ENCODE peak calls at places on chromosomes 1 and 21, in eight cellular contexts. A is H1, F is transverse colon, P is fibroblast of mammary gland, N is body of pancreas, X is endothelial cell of umbilical vein, O is left lung, V is fibroblast of pulmonary artery. I is an unnamed sample.

GRCh38 chr1:15584489-15585363 is at the start of gene AGMAT:
- DNase-seq in A (peak), F (peak), P (peak), N (peak), X (peak), O (no peak), V (peak), I (peak)

GRCh38 chr21:15549671-15550070 is 180.1 kb upstream of the USP25 start:
- DNase-seq in A (no peak), F (no peak), P (no peak), N (no peak), X (no peak), O (no peak), V (peak), I (peak)

GRCh38 chr1:147478556-147478955 is 62.7 kb upstream of the BCL9 start:
- DNase-seq in A (no peak), F (no peak), P (no peak), N (no peak), X (no peak), O (no peak), V (no peak), I (no peak)

GRCh38 chr1:106524631-106525030 is 531.8 kb upstream of the PRMT6 start:
- DNase-seq in A (no peak), F (no peak), P (no peak), N (no peak), X (no peak), O (no peak), V (no peak), I (no peak)

GRCh38 chr1:165068716-165069115 is 287.8 kb downstream of the LMX1A start:
- DNase-seq in A (no peak), F (no peak), P (peak), N (no peak), X (no peak), O (no peak), V (no peak), I (no peak)

GRCh38 chr1:161182214-161182613 is 4.9 kb upstream of the B4GALT3 start:
- DNase-seq in A (no peak), F (no peak), P (peak), N (no peak), X (no peak), O (peak), V (no peak), I (peak)

GRCh38 chr21:40254540-40255455 is 387.6 kb downstream of the PCP4 start:
- DNase-seq in A (no peak), F (no peak), P (no peak), N (no peak), X (no peak), O (no peak), V (no peak), I (no peak)

GRCh38 chr1:38235705-38236104 is 189.1 kb upstream of the POU3F1 start:
- DNase-seq in A (no peak), F (no peak), P (peak), N (no peak), X (no peak), O (no peak), V (peak), I (peak)

GRCh38 chr1:210027994-210028393 is 90.0 kb downstream of the SYT14 start:
- DNase-seq in A (no peak), F (no peak), P (no peak), N (no peak), X (no peak), O (no peak), V (no peak), I (no peak)

GRCh38 chr1:13935336-13935735 is 235.3 kb downstream of the PRDM2 start:
- DNase-seq in A (no peak), F (no peak), P (no peak), N (no peak), X (no peak), O (no peak), V (no peak), I (no peak)
- TF ChIP-seq CTCF in A (no peak), F (no peak), P (no peak), N (no peak), X (no peak), O (no peak), V (no peak), I (no peak)

DNA sequence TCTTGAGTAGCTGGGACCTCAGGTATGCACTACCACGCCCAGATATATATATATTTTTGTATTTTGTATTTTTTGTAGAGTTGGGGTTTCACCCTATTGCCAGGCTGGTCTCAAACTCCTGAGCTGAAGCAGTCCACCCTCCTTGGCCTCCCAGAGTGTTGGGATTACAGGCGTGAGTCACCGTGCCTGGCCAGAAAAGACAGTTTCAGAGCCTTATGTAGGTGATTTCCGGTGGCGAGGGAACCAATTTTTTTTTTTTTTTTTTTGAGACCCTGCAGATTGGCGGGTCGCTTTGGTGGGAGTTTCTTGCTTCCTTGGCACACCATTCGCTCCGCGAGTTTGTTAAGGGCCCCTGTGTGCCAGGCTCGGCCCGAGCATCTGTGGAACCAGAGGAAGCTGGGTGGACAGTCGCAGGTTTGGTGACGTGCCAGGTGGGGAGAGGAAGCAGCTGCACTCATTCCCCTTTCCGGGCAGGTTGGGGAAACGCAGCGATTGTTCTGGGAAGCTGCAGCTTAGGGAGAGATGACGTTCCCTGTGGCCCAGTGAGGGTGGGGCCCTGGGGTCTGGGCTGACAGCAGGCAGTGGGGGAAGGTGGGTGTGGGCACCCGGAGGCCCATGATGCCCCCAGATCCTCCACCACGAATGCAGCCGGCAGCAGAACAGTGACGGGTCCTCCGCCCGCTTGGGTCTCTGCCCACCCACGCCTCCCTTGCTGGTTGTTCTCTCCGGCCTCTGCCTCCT is 25.1 kb downstream of the SPSB1 start:
- DNase-seq in A (no peak), F (peak), P (peak), N (no peak), X (peak), O (no peak), V (peak), I (peak)
- H3K4me3 ChIP-seq in A (no peak), F (no peak), P (no peak), N (no peak), X (no peak), O (no peak), V (peak), I (no peak)

DNA sequence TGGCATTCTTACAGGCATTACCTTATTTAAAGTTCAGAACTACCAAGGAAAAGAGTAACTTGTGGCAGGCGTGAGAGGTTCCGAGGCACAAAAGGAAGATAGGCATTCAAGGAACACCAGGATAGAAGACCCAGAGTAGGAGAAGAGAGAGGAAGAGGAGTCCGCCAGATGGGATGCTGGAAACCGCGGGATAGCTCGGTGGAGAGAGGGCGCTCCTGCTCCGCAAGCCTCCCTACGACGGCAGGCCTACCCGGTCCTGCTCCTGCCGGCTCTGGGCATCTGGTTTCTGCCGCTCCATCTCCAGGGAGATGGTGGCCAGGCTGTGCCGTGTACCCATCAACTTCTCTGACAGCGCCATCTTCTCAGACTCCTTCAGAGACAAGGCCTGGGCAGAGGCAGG is 5.4 kb upstream of the NBPF1 start:
- DNase-seq in A (peak), F (peak), P (no peak), N (peak), X (no peak), O (peak), V (no peak), I (no peak)
- TF ChIP-seq CTCF in A (no peak), F (no peak), P (no peak), N (no peak), X (no peak), O (no peak), V (no peak), I (no peak)

DNA sequence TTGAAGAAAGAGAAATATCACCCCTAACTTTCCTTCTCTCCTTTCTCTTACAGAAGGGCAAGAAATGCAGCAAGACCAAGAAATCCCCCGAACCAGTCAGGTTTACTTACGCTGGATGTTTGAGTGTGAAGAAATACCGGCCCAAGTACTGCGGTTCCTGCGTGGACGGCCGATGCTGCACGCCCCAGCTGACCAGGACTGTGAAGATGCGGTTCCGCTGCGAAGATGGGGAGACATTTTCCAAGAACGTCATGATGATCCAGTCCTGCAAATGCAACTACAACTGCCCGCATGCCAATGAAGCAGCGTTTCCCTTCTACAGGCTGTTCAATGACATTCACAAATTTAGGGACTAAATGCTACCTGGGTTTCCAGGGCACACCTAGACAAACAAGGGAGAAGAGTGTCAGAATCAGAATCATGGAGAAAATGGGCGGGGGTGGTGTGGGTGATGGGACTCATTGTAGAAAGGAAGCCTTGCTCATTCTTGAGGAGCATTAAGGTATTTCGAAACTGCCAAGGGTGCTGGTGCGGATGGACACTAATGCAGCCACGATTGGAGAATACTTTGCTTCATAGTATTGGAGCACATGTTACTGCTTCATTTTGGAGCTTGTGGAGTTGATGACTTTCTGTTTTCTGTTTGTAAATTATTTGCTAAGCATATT is 2.3 kb downstream of the CCN1 start:
- DNase-seq in A (peak), F (no peak), P (peak), N (no peak), X (peak), O (no peak), V (peak), I (peak)
- H3K4me3 ChIP-seq in A (peak), F (no peak), P (peak), N (no peak), X (peak), O (peak), V (peak), I (peak)

DNA sequence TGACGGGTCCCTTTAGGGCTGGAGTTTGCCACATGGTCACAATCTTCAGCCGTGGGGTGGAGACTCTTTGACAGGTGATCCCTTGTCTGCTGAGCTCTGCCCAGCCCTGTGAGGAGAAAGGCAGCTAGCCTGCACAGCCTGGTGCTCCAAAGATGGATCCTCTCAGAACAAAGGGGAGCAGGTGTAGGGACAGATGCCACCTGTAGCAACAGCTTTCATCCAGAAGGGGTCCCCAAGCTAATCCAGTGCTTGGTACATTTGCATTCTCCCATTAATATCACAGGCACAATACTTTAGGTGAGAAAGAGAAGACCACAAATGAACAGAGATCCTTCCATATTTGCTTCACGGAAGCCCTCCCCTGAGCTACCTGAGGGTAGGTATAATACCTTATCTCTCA is 93.2 kb downstream of the CCDC185 start:
- DNase-seq in A (no peak), F (no peak), P (no peak), N (no peak), X (no peak), O (no peak), V (no peak), I (no peak)
- TF ChIP-seq CTCF in A (no peak), F (no peak), P (no peak), N (no peak), X (no peak), O (no peak), V (no peak), I (no peak)

DNA sequence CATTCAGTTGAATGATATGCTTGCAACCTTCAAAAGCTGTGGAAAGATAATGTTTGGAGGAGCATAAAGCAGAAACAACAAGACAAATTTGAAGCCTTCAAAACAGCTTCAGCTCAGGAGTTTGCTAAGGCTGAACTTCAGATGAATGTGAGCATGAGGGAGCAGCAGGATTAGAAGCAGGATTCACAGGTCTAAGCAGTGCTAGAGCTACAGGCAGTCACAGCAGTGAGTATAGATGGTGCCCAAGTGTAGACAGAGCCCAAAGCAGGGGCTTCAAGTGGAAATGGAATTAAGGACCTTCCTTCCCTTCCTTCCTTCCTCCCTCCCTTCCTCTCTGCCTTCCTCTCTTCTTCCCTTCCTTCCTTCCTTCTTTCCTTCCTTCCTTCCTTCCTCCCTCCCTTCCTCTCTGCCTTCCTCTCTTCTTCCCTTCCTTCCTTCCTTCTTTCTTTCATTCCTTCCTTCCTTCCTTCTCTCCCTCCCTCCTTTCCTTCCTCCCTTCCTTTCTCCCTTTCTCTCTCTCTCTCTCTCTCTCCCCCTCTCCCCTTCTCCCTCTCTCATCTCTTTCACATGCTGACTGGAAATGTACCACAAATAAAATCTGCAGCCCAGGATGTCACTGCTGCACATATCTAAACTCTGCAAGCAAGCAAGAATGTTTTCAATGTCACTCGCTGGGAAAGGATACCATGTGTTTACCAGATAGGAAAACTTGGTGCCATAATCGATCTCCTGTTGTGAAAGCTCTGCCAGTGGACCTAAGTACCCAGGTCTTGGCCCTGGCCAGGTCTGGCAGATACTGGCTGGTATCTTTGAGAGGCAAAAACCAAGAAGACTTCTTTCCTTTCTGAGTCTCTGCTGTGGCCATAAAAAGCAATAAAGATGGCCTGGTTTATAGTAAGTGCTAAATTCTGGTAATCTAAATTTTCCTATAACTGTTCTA is 13.1 kb upstream of the SLC30A10 start:
- DNase-seq in A (no peak), F (no peak), P (no peak), N (peak), X (no peak), O (no peak), V (no peak), I (no peak)
- H3K4me3 ChIP-seq in A (no peak), F (no peak), P (no peak), N (no peak), X (no peak), O (no peak), V (no peak), I (no peak)

DNA sequence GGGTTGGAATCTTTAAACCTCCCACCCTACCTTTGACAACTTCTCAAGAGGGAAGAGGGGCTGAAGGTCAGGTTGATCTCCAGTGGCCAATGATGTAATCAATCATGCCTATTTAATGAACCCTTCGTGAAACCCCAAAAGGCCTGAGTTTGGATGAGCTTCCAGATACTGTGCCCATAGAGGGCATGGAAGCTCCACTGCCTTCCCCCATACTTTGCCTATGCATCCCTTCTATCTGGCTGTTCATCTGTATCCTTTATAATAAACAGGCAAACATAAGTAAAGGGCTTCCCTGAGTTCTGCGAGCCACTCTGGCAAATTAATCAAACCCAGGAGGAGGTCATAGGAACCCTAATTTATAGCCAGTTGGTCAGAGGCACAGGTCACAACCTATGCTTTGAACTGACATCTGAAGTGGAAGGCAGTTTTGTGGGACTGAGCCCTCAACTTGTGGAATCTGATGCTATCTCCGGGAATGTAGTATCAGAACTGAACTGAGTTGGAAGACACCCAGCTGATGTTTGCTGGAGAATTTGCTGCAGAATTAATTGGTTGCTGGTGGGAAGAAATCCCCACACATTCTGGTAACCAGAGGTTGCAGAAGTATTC is 24.8 kb downstream of the S100A10 start:
- DNase-seq in A (no peak), F (no peak), P (no peak), N (no peak), X (no peak), O (no peak), V (no peak), I (peak)
- TF ChIP-seq CTCF in A (no peak), F (no peak), P (no peak), N (no peak), X (no peak), O (no peak), V (no peak), I (no peak)

GRCh38 chr1:183218039-183218618 is 32.1 kb downstream of the LAMC2 start:
- DNase-seq in A (no peak), F (no peak), P (no peak), N (no peak), X (no peak), O (no peak), V (no peak), I (peak)
- H3K4me3 ChIP-seq in A (no peak), F (no peak), P (no peak), N (no peak), X (no peak), O (no peak), V (no peak), I (no peak)

GRCh38 chr1:206725053-206725963 is 40.6 kb downstream of the MAPKAPK2 start:
- DNase-seq in A (peak), F (peak), P (peak), N (peak), X (peak), O (no peak), V (peak), I (peak)
- TF ChIP-seq CTCF in A (peak), F (peak), P (peak), N (peak), X (peak), O (peak), V (peak), I (peak)

GRCh38 chr1:32465541-32466002 is 700 bp downstream of the ZBTB8B start:
- DNase-seq in A (no peak), F (no peak), P (no peak), N (no peak), X (no peak), O (no peak), V (no peak), I (no peak)
- H3K4me3 ChIP-seq in A (peak), F (no peak), P (no peak), N (no peak), X (peak), O (peak), V (peak), I (no peak)

I was measured in AG10803.